ENCODE peak calls at places on chromosome 6, in eight cellular contexts. W is CD4-positive, alpha-beta T cell; U is CD8-positive, alpha-beta T cell; Q is caudate nucleus; Y is IMR-90; P is left lung; L is dorsolateral prefrontal cortex; H is AG04450. V is an unnamed sample.

GRCh38 chr6:131877999-131878789 is 70.4 kb downstream of the ENPP1 start:
- DNase-seq in P (no peak), L (no peak), U (no peak), W (no peak), Y (peak; percentile 19), Q (no peak), H (no peak), V (no peak)

GRCh38 chr6:13472976-13473645 is 14.3 kb downstream of the GFOD1 start:
- DNase-seq in U (no peak), W (no peak), P (no peak), H (no peak), L (no peak), Q (no peak), Y (no peak), V (no peak)

GRCh38 chr6:33324139-33324538 is 6.6 kb upstream of the ZBTB22 start:
- DNase-seq in U (no peak), H (no peak), Q (no peak), W (no peak), P (no peak), L (no peak), Y (no peak), V (no peak)

GRCh38 chr6:134328792-134329191 is 10.9 kb upstream of the SGK1 start:
- DNase-seq in W (no peak), H (no peak), P (no peak), Q (no peak), U (no peak), L (no peak), Y (no peak), V (no peak)

GRCh38 chr6:81204741-81205140 is 547.7 kb downstream of the TENT5A start:
- DNase-seq in Q (no peak), W (no peak), P (no peak), Y (no peak), L (no peak), U (no peak), H (no peak), V (no peak)

GRCh38 chr6:111445786-111446395 is 37.1 kb downstream of the REV3L start:
- DNase-seq in Q (no peak), H (no peak), W (no peak), U (no peak), P (no peak), Y (no peak), L (no peak), V (no peak)

GRCh38 chr6:3732345-3733141 is 19.0 kb downstream of the PXDC1 start:
- DNase-seq in U (peak; percentile 83), W (peak; percentile 48), H (peak; percentile 76), Y (peak; percentile 94), L (peak; percentile 86), Q (peak; percentile 64), P (peak; percentile 74), V (peak; percentile 56)

GRCh38 chr6:27133281-27134227 is 113.9 kb upstream of the PRSS16 start:
- DNase-seq in P (peak; percentile 79), H (no peak), U (peak; percentile 81), L (no peak), W (peak; percentile 60), Q (no peak), Y (peak; percentile 78), V (peak; percentile 50)

GRCh38 chr6:142705054-142705453 is 239.9 kb downstream of the HIVEP2 start:
- DNase-seq in H (no peak), Q (no peak), P (no peak), L (no peak), W (no peak), Y (no peak), U (no peak), V (no peak)

GRCh38 chr6:158654498-158654897 is 4.6 kb downstream of the SYTL3 start:
- DNase-seq in Q (peak; percentile 27), L (peak; percentile 62), H (no peak), Y (peak; percentile 94), U (no peak), W (no peak), P (peak; percentile 88), V (no peak)

GRCh38 chr6:39777218-39777617 is 15.0 kb upstream of the DAAM2 start:
- DNase-seq in W (no peak), Q (no peak), U (no peak), L (no peak), Y (no peak), H (no peak), P (no peak), V (no peak)

GRCh38 chr6:43972915-43973304 is 154.3 kb downstream of the MRPL14 start:
- DNase-seq in P (peak; percentile 71), H (peak; percentile 80), L (peak; percentile 85), Q (peak; percentile 41), W (no peak), U (no peak), Y (peak; percentile 95), V (no peak)

GRCh38 chr6:142885182-142885867 is 59.7 kb downstream of the HIVEP2 start:
- DNase-seq in P (peak; percentile 28), Q (peak; percentile 27), W (no peak), H (peak; percentile 90), Y (peak; percentile 99), U (no peak), L (no peak), V (peak; percentile 80)

GRCh38 chr6:32967151-32968091 is 973 bp upstream of the BRD2 start:
- DNase-seq in W (no peak), H (no peak), Y (peak; percentile 49), U (no peak), Q (peak; percentile 53), L (no peak), P (no peak), V (peak; percentile 60)

GRCh38 chr6:30683980-30684338 is 2.5 kb downstream of the PPP1R18 start:
- DNase-seq in Q (no peak), W (no peak), L (no peak), U (no peak), H (no peak), P (no peak), Y (no peak), V (no peak)

GRCh38 chr6:34928220-34928619 is 39.2 kb downstream of the ANKS1A start:
- DNase-seq in U (no peak), Y (no peak), P (no peak), W (no peak), H (no peak), Q (no peak), L (no peak), V (no peak)

GRCh38 chr6:44932651-44933091 is 395.5 kb upstream of the RUNX2 start:
- DNase-seq in Q (no peak), U (peak; percentile 65), P (no peak), L (no peak), Y (no peak), H (no peak), W (peak; percentile 35), V (no peak)

GRCh38 chr6:13624871-13625288 is 9.7 kb downstream of the NOL7 start:
- DNase-seq in Q (no peak), U (no peak), L (no peak), H (no peak), P (no peak), W (no peak), Y (peak; percentile 44), V (peak; percentile 48)

GRCh38 chr6:158688860-158689259 is 39.0 kb downstream of the SYTL3 start:
- DNase-seq in W (no peak), P (no peak), Y (peak; percentile 67), U (no peak), H (no peak), Q (no peak), L (no peak), V (no peak)

GRCh38 chr6:142210606-142211005 is 63.5 kb downstream of the VTA1 start:
- DNase-seq in W (no peak), Q (no peak), U (no peak), Y (peak; percentile 11), H (no peak), P (no peak), L (no peak), V (no peak)

GRCh38 chr6:27679968-27680694 is 207.2 kb upstream of the ZNF184 start:
- DNase-seq in H (no peak), L (no peak), U (no peak), W (no peak), Y (no peak), P (no peak), Q (no peak), V (no peak)

GRCh38 chr6:101730954-101731353 is 337.4 kb downstream of the GRIK2 start:
- DNase-seq in Q (no peak), Y (peak; percentile 42), P (no peak), U (no peak), L (no peak), H (no peak), W (no peak), V (no peak)

GRCh38 chr6:158036261-158036660 is 54.6 kb downstream of the SYNJ2 start:
- DNase-seq in Q (no peak), Y (no peak), L (no peak), P (no peak), U (no peak), H (no peak), W (no peak), V (no peak)

GRCh38 chr6:56486681-56487080 is 156.0 kb downstream of the DST start:
- DNase-seq in W (no peak), Y (no peak), U (no peak), H (no peak), Q (no peak), L (no peak), P (no peak), V (no peak)

GRCh38 chr6:143936986-143937765 is 70.9 kb downstream of the PLAGL1 start:
- DNase-seq in W (no peak), L (no peak), Q (no peak), P (no peak), U (no peak), H (no peak), Y (no peak), V (no peak)

DNA sequence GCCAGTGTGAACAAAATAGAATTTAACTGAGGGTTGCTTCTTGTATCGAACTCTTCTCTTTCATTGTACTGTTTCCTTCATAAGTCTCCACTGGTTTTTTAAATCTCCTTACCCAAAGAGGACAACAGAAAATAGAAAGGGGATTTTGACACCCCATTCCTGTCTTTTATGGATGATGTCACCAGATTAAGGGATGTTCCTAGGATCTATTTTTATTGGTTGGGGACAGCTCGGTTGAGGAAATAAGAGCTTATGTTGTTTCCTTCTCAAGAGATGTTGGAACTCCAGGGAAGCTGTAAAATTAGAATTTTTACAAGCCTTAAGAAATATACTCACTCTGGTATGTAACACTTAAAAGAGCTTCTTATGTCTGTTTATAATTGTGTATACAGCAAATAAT is 171.5 kb downstream of the PHF3 start:
- DNase-seq in P (no peak), W (no peak), Q (no peak), U (no peak), Y (no peak), H (no peak), L (no peak), V (no peak)
- H3K27ac ChIP-seq in P (peak overlapping the region; percentile 74), W (no peak overlapping the region), Q (no peak overlapping the region), U (no peak overlapping the region), Y (peak overlapping the region; percentile 83), H (no peak overlapping the region), L (no peak overlapping the region), V (no peak overlapping the region)

GRCh38 chr6:87730310-87730709 is 28.3 kb upstream of the AKIRIN2 start:
- DNase-seq in H (no peak), Y (peak; percentile 63), L (no peak), W (no peak), Q (no peak), P (peak; percentile 58), U (no peak), V (no peak)
- H3K27ac ChIP-seq in H (no peak overlapping the region), Y (no peak overlapping the region), L (no peak overlapping the region), W (no peak overlapping the region), Q (no peak overlapping the region), P (no peak overlapping the region), U (no peak overlapping the region), V (no peak overlapping the region)

GRCh38 chr6:28775405-28776129 is 148.2 kb downstream of the TRIM27 start:
- DNase-seq in W (no peak), P (no peak), H (no peak), U (no peak), Q (no peak), Y (no peak), L (no peak), V (no peak)
- H3K27ac ChIP-seq in W (no peak overlapping the region), P (no peak overlapping the region), H (no peak overlapping the region), U (no peak overlapping the region), Q (no peak overlapping the region), Y (no peak overlapping the region), L (no peak overlapping the region), V (no peak overlapping the region)

GRCh38 chr6:137777299-137778075 is 89.6 kb upstream of the TNFAIP3 start:
- DNase-seq in Y (no peak), Q (no peak), P (no peak), U (no peak), W (no peak), H (no peak), L (no peak), V (no peak)
- H3K27ac ChIP-seq in Y (no peak overlapping the region), Q (no peak overlapping the region), P (no peak overlapping the region), U (no peak overlapping the region), W (no peak overlapping the region), H (no peak overlapping the region), L (peak overlapping the region; percentile 36), V (no peak overlapping the region)

V was measured in CD4-positive, CD25-positive, alpha-beta regulatory T cell.